ENCODE peak calls at places on chromosomes 3 and 15, in nine cellular contexts. One of them, this sample, is unnamed.

GRCh38 chr3:126914226-126914625 is 68.7 kb upstream of the PLXNA1 start:
- DNase-seq in right lobe of liver: no peak
- DNase-seq in BE2C: no peak
- DNase-seq in breast epithelium: no peak
- DNase-seq in NCI-H748 treated with DMSO at 0.1 percent for 48 hours: no peak
- DNase-seq in T follicular helper cell: no peak
- DNase-seq in SW480: no peak
- DNase-seq in AG09319: no peak
- DNase-seq in neural progenitor cell: no peak
- DNase-seq in this sample: no peak

GRCh38 chr3:53169045-53169831 is 8.2 kb downstream of the PRKCD start:
- DNase-seq in right lobe of liver: no peak
- DNase-seq in BE2C: peak
- DNase-seq in breast epithelium: peak
- DNase-seq in NCI-H748 treated with DMSO at 0.1 percent for 48 hours: no peak
- DNase-seq in T follicular helper cell: no peak
- DNase-seq in SW480: peak
- DNase-seq in AG09319: no peak
- DNase-seq in neural progenitor cell: peak
- DNase-seq in this sample: no peak

GRCh38 chr15:48925714-48926223 is 38.0 kb downstream of the SHC4 start:
- DNase-seq in right lobe of liver: no peak
- DNase-seq in BE2C: peak
- DNase-seq in breast epithelium: no peak
- DNase-seq in NCI-H748 treated with DMSO at 0.1 percent for 48 hours: no peak
- DNase-seq in T follicular helper cell: no peak
- DNase-seq in SW480: peak
- DNase-seq in AG09319: peak
- DNase-seq in neural progenitor cell: no peak
- DNase-seq in this sample: no peak

GRCh38 chr15:88498991-88499390 is 31.5 kb downstream of the MRPS11 start:
- DNase-seq in right lobe of liver: no peak
- DNase-seq in BE2C: no peak
- DNase-seq in breast epithelium: no peak
- DNase-seq in NCI-H748 treated with DMSO at 0.1 percent for 48 hours: no peak
- DNase-seq in T follicular helper cell: no peak
- DNase-seq in SW480: no peak
- DNase-seq in AG09319: no peak
- DNase-seq in neural progenitor cell: peak
- DNase-seq in this sample: no peak

GRCh38 chr15:54812383-54812782 is 384.4 kb downstream of the RSL24D1 start:
- DNase-seq in right lobe of liver: no peak
- DNase-seq in BE2C: no peak
- DNase-seq in breast epithelium: no peak
- DNase-seq in NCI-H748 treated with DMSO at 0.1 percent for 48 hours: no peak
- DNase-seq in T follicular helper cell: no peak
- DNase-seq in SW480: no peak
- DNase-seq in AG09319: no peak
- DNase-seq in neural progenitor cell: no peak
- DNase-seq in this sample: no peak

GRCh38 chr3:42710323-42711021 is 7.9 kb upstream of the HHATL start:
- DNase-seq in right lobe of liver: no peak
- DNase-seq in BE2C: no peak
- DNase-seq in breast epithelium: peak
- DNase-seq in NCI-H748 treated with DMSO at 0.1 percent for 48 hours: no peak
- DNase-seq in T follicular helper cell: no peak
- DNase-seq in SW480: no peak
- DNase-seq in AG09319: no peak
- DNase-seq in neural progenitor cell: no peak
- DNase-seq in this sample: no peak

GRCh38 chr15:64731807-64732151 is 43.6 kb downstream of the RBPMS2 start:
- DNase-seq in right lobe of liver: no peak
- DNase-seq in BE2C: no peak
- DNase-seq in breast epithelium: no peak
- DNase-seq in NCI-H748 treated with DMSO at 0.1 percent for 48 hours: no peak
- DNase-seq in T follicular helper cell: no peak
- DNase-seq in SW480: no peak
- DNase-seq in AG09319: no peak
- DNase-seq in neural progenitor cell: no peak
- DNase-seq in this sample: no peak

GRCh38 chr3:115423170-115423569 is 200.1 kb upstream of the GAP43 start:
- DNase-seq in right lobe of liver: no peak
- DNase-seq in BE2C: no peak
- DNase-seq in breast epithelium: no peak
- DNase-seq in NCI-H748 treated with DMSO at 0.1 percent for 48 hours: no peak
- DNase-seq in T follicular helper cell: no peak
- DNase-seq in SW480: no peak
- DNase-seq in AG09319: no peak
- DNase-seq in neural progenitor cell: no peak
- DNase-seq in this sample: no peak

GRCh38 chr3:140505256-140505655 is 172.6 kb upstream of the TRIM42 start:
- DNase-seq in right lobe of liver: no peak
- DNase-seq in BE2C: peak
- DNase-seq in breast epithelium: no peak
- DNase-seq in NCI-H748 treated with DMSO at 0.1 percent for 48 hours: no peak
- DNase-seq in T follicular helper cell: no peak
- DNase-seq in SW480: peak
- DNase-seq in AG09319: no peak
- DNase-seq in neural progenitor cell: peak
- DNase-seq in this sample: peak

GRCh38 chr15:84737005-84737404 is 11.4 kb upstream of the ZNF592 start:
- DNase-seq in right lobe of liver: no peak
- DNase-seq in BE2C: no peak
- DNase-seq in breast epithelium: no peak
- DNase-seq in NCI-H748 treated with DMSO at 0.1 percent for 48 hours: no peak
- DNase-seq in T follicular helper cell: no peak
- DNase-seq in SW480: no peak
- DNase-seq in AG09319: no peak
- DNase-seq in neural progenitor cell: no peak
- DNase-seq in this sample: no peak

GRCh38 chr15:92899910-92900711 is at the start of gene CHD2:
- DNase-seq in right lobe of liver: peak
- DNase-seq in BE2C: peak
- DNase-seq in breast epithelium: peak
- DNase-seq in NCI-H748 treated with DMSO at 0.1 percent for 48 hours: peak
- DNase-seq in T follicular helper cell: peak
- DNase-seq in SW480: peak
- DNase-seq in AG09319: peak
- DNase-seq in neural progenitor cell: peak
- DNase-seq in this sample: peak

This sample was measured in neuronal stem cell.